ENCODE peak calls at places on chromosomes 16 and 17, in eight cellular contexts. T is RWPE1; L is A549; N is HFFc6; U is stimulated activated CD4-positive, alpha-beta T cell treated with anti-CD3 and anti-CD28 coated beads, Interleukin-12 subunit alpha, Interleukin-12 subunit beta, amount 100 ng/mL, for 24 hours; J is AG08395; P is T-cell; D is activated T-cell treated with anti-CD3 and anti-CD28 coated beads, Interleukin-2, amount 50 U/mL, for 4 hours. Z is an unnamed sample.

GRCh38 chr16:75021410-75021809 is 22.6 kb downstream of the ZNRF1 start:
- DNase-seq in T (no peak), L (no peak), N (no peak), U (no peak), J (no peak), P (no peak), D (no peak), Z (no peak)

GRCh38 chr16:83661656-83662055 is 146.1 kb upstream of the HSBP1 start:
- DNase-seq in T (peak), L (no peak), N (no peak), U (no peak), J (no peak), P (no peak), D (no peak), Z (no peak)

GRCh38 chr17:48578616-48579560 is 738 bp upstream of the HOXB4 start:
- DNase-seq in T (no peak), L (no peak), N (no peak), U (no peak), J (no peak), P (no peak), D (peak), Z (no peak)

GRCh38 chr16:86994215-86994614 is 323.0 kb downstream of the C16orf95 start:
- DNase-seq in T (no peak), L (no peak), N (no peak), U (no peak), J (no peak), P (no peak), D (no peak), Z (no peak)

GRCh38 chr16:10787304-10787703 is 31.3 kb downstream of the TVP23A start:
- DNase-seq in T (no peak), L (no peak), N (no peak), U (no peak), J (no peak), P (no peak), D (no peak), Z (no peak)

GRCh38 chr16:81335669-81336068 is 20.9 kb downstream of the GAN start:
- DNase-seq in T (no peak), L (no peak), N (no peak), U (peak), J (no peak), P (no peak), D (no peak), Z (no peak)

GRCh38 chr16:81901483-81901882 is 109.8 kb downstream of the SDR42E1 start:
- DNase-seq in T (peak), L (no peak), N (no peak), U (no peak), J (no peak), P (no peak), D (no peak), Z (peak)

GRCh38 chr17:59914274-59914854 is 21.4 kb downstream of the RPS6KB1 start:
- DNase-seq in T (peak), L (peak), N (peak), U (no peak), J (peak), P (no peak), D (no peak), Z (no peak)

GRCh38 chr16:87231911-87232310 is 85.3 kb downstream of the C16orf95 start:
- DNase-seq in T (no peak), L (no peak), N (no peak), U (no peak), J (no peak), P (no peak), D (no peak), Z (no peak)

Z was measured in brain microvascular endothelial cell.